ENCODE peak calls at places on chromosome 22, in four cellular contexts. S, P, G and W are unnamed samples.

GRCh38 chr22:42787357-42787736 is 66.7 kb upstream of the A4GALT start:
- DNase-seq in S (no peak), P (no peak), G (no peak), W (no peak)

GRCh38 chr22:44024288-44024908 is at the start of gene PARVB:
- DNase-seq in S (no peak), P (no peak), G (peak; percentile 61), W (no peak)

GRCh38 chr22:43852605-43853327 is 9.5 kb downstream of the SULT4A1 start:
- DNase-seq in S (no peak), P (no peak), G (peak; percentile 21), W (no peak)

GRCh38 chr22:25368271-25368670 is 148.8 kb downstream of the CRYBB2 start:
- DNase-seq in S (no peak), P (peak; percentile 75), G (no peak), W (no peak)

GRCh38 chr22:45783021-45783420 is 111.4 kb downstream of the ATXN10 start:
- DNase-seq in S (no peak), P (no peak), G (no peak), W (no peak)

GRCh38 chr22:46382524-46382923 is 47.0 kb downstream of the TRMU start:
- DNase-seq in S (no peak), P (no peak), G (no peak), W (no peak)

GRCh38 chr22:38849816-38850215 is 6.0 kb upstream of the NPTXR start:
- DNase-seq in S (no peak), P (no peak), G (no peak), W (no peak)

GRCh38 chr22:25698461-25698860 is 43.5 kb upstream of the MYO18B start:
- DNase-seq in S (no peak), P (no peak), G (no peak), W (no peak)

GRCh38 chr22:21015051-21016006 is at the start of gene P2RX6:
- DNase-seq in S (no peak), P (peak; percentile 39), G (peak; percentile 59), W (no peak)

GRCh38 chr22:50282361-50283144 is 12.4 kb upstream of the MAPK11 start:
- DNase-seq in S (no peak), P (peak; percentile 86), G (no peak), W (no peak)

GRCh38 chr22:43162412-43163150 is 11.2 kb downstream of the TSPO start:
- DNase-seq in S (no peak), P (no peak), G (no peak), W (no peak)

GRCh38 chr22:22934543-22935055 is 47.0 kb downstream of the IGLL5 start:
- DNase-seq in S (no peak), P (no peak), G (no peak), W (no peak)

GRCh38 chr22:29152045-29152380 is 53.7 kb upstream of the EMID1 start:
- DNase-seq in S (no peak), P (no peak), G (peak; percentile 51), W (no peak)

GRCh38 chr22:26134654-26135330 is 34.5 kb upstream of the SEZ6L start:
- DNase-seq in S (peak; percentile 9), P (no peak), G (no peak), W (no peak)

GRCh38 chr22:24444729-24445466 is 17.5 kb downstream of the ADORA2A start:
- DNase-seq in S (no peak), P (no peak), G (no peak), W (no peak)

GRCh38 chr22:44261861-44262595 is 50.7 kb downstream of the SHISAL1 start:
- DNase-seq in S (no peak), P (peak; percentile 5), G (peak; percentile 72), W (no peak)

DNA sequence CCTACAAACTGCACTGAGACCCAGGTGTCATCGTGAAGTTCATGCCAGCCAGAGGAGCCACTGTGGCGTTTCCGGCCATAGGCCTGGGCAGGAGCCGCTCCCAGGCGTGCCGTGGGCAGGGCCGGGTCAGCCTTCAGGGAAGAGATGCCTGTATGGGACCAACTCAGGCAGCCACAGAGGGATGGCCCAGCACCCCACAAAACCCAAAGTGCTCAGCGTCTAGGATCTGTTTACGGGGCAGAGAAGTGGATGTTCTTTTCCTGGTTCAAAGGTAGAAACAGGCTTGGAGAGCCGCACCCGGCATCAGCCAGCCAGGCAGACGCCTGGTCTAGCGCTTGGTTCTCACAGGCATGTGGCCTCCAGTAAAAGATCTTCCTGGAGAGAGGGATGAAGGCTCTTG is 8.4 kb upstream of the BID start:
- DNase-seq in S (no peak), P (no peak), G (no peak), W (no peak)
- H3K4me1 ChIP-seq in S (peaks cover 52% of the 10 kb centered on the region), P (peaks cover 3% of the 10 kb centered on the region), G (peaks cover 9% of the 10 kb centered on the region), W (peaks cover 12% of the 10 kb centered on the region)

GRCh38 chr22:27568265-27568664 is 233.3 kb downstream of the MN1 start:
- DNase-seq in S (no peak), P (no peak), G (no peak), W (no peak)
- H3K27me3 ChIP-seq in S (peaks cover 9% of the 10 kb centered on the region), P (peaks cover 14% of the 10 kb centered on the region), G (no peaks in the 10 kb centered on the region), W (no peaks in the 10 kb centered on the region)

GRCh38 chr22:17990167-17990566 is 34.2 kb downstream of the MICAL3 start:
- DNase-seq in S (no peak), P (peak; percentile 58), G (no peak), W (no peak)

GRCh38 chr22:17988800-17989513 is 35.4 kb downstream of the MICAL3 start:
- DNase-seq in S (no peak), P (peak; percentile 44), G (no peak), W (no peak)

GRCh38 chr22:17985606-17986005 is 38.8 kb downstream of the MICAL3 start:
- DNase-seq in S (no peak), P (no peak), G (no peak), W (no peak)

GRCh38 chr22:17994424-17995108 is 29.8 kb downstream of the MICAL3 start:
- DNase-seq in S (no peak), P (no peak), G (no peak), W (no peak)

DNA sequence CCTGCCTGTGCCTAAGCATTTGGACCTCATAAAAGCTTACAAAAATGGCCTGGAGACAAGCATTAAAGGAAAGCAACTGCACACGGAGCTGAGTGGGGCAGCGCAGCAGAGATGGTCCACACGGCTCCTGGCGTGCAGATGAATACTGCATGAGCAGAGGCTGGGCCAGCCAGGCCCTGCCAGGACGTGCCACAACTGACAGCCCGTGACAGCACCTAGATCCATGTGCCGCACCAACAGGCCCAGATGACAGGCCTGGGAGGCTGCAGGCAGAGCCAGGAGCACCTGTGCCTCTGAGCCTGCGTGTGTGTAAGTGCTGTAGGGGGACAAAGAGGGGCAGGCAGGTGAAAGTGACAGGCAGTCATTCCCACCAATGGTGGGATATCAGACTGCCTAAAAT is 33.4 kb downstream of the MICAL3 start:
- DNase-seq in S (no peak), P (no peak), G (no peak), W (no peak)
- H3K4me3 ChIP-seq in S (no peak overlapping the region), P (no peak overlapping the region), G (no peak overlapping the region), W (no peak overlapping the region)

GRCh38 chr22:36481393-36482168 is at the start of gene TXN2:
- DNase-seq in S (peak; percentile 97), P (peak; percentile 95), G (peak; percentile 98), W (no peak)
- H3K4me1 ChIP-seq in S (peaks cover 33% of the 10 kb centered on the region), P (peaks cover 7% of the 10 kb centered on the region), G (peaks cover 3% of the 10 kb centered on the region), W (peaks cover 7% of the 10 kb centered on the region)

GRCh38 chr22:40037320-40037719 is 42.6 kb downstream of the FAM83F start:
- DNase-seq in S (no peak), P (no peak), G (no peak), W (no peak)
- H3K27me3 ChIP-seq in S (no peaks in the 10 kb centered on the region), P (peaks cover 17% of the 10 kb centered on the region), G (no peaks in the 10 kb centered on the region), W (no peaks in the 10 kb centered on the region)

GRCh38 chr22:31244044-31244942 is 32.2 kb downstream of the LIMK2 start:
- DNase-seq in S (no peak), P (peak; percentile 98), G (no peak), W (no peak)

GRCh38 chr22:31241936-31242335 is 29.8 kb downstream of the LIMK2 start:
- DNase-seq in S (no peak), P (peak; percentile 93), G (no peak), W (no peak)

GRCh38 chr22:31244943-31245451 is 32.9 kb downstream of the LIMK2 start:
- DNase-seq in S (no peak), P (peak; percentile 17), G (no peak), W (no peak)

GRCh38 chr22:31241200-31241599 is 29.1 kb downstream of the LIMK2 start:
- DNase-seq in S (no peak), P (peak; percentile 49), G (no peak), W (no peak)

GRCh38 chr22:31243339-31244043 is 31.4 kb downstream of the LIMK2 start:
- DNase-seq in S (no peak), P (peak; percentile 85), G (no peak), W (no peak)
- H3K4me3 ChIP-seq in S (no peak overlapping the region), P (no peak overlapping the region), G (no peak overlapping the region), W (no peak overlapping the region)